ENCODE peak calls at places on chromosomes 16 and 17, in ten cellular contexts. One of them, this sample, is unnamed.

GRCh38 chr16:15032547-15033308 is 23.1 kb downstream of the NTAN1 start:
- DNase-seq in tibial artery: no peak
- DNase-seq in lower leg skin: no peak
- DNase-seq in heart right ventricle: no peak
- DNase-seq in colonic mucosa: no peak
- DNase-seq in A549: no peak
- DNase-seq in GM10248: no peak
- DNase-seq in nephron progenitor cell: no peak
- DNase-seq in hepatocyte: no peak
- DNase-seq in GM20000: no peak
- DNase-seq in this sample: no peak

GRCh38 chr17:59257101-59257500 is 36.8 kb downstream of the GDPD1 start:
- DNase-seq in A549: no peak
- DNase-seq in GM20000: no peak
- DNase-seq in nephron progenitor cell: no peak
- DNase-seq in GM10248: no peak
- DNase-seq in tibial artery: no peak
- DNase-seq in colonic mucosa: no peak
- DNase-seq in hepatocyte: no peak
- DNase-seq in heart right ventricle: no peak
- DNase-seq in lower leg skin: no peak
- DNase-seq in this sample: no peak

GRCh38 chr17:55395803-55396505 is 25.7 kb downstream of the MMD start:
- DNase-seq in GM10248: no peak
- DNase-seq in hepatocyte: no peak
- DNase-seq in tibial artery: no peak
- DNase-seq in lower leg skin: no peak
- DNase-seq in A549: no peak
- DNase-seq in heart right ventricle: no peak
- DNase-seq in colonic mucosa: no peak
- DNase-seq in nephron progenitor cell: no peak
- DNase-seq in GM20000: no peak
- DNase-seq in this sample: no peak

GRCh38 chr17:31293586-31293985 is 3.5 kb downstream of the OMG start:
- DNase-seq in tibial artery: no peak
- DNase-seq in GM20000: no peak
- DNase-seq in lower leg skin: no peak
- DNase-seq in A549: no peak
- DNase-seq in hepatocyte: no peak
- DNase-seq in nephron progenitor cell: no peak
- DNase-seq in GM10248: no peak
- DNase-seq in heart right ventricle: no peak
- DNase-seq in colonic mucosa: no peak
- DNase-seq in this sample: no peak

GRCh38 chr17:74389094-74389753 is 21.9 kb downstream of the GPR142 start:
- DNase-seq in GM20000: no peak
- DNase-seq in nephron progenitor cell: no peak
- DNase-seq in GM10248: no peak
- DNase-seq in lower leg skin: no peak
- DNase-seq in heart right ventricle: no peak
- DNase-seq in tibial artery: no peak
- DNase-seq in colonic mucosa: no peak
- DNase-seq in A549: no peak
- DNase-seq in hepatocyte: no peak
- DNase-seq in this sample: no peak

GRCh38 chr16:22413819-22414218 is 39.4 kb upstream of the CDR2 start:
- DNase-seq in colonic mucosa: no peak
- DNase-seq in heart right ventricle: no peak
- DNase-seq in GM10248: no peak
- DNase-seq in tibial artery: no peak
- DNase-seq in A549: no peak
- DNase-seq in hepatocyte: no peak
- DNase-seq in GM20000: no peak
- DNase-seq in lower leg skin: no peak
- DNase-seq in nephron progenitor cell: no peak
- DNase-seq in this sample: no peak

GRCh38 chr16:21265104-21265825 is 12.8 kb downstream of the CRYM start:
- DNase-seq in tibial artery: no peak
- DNase-seq in GM20000: no peak
- DNase-seq in heart right ventricle: peak; percentile 74
- DNase-seq in GM10248: no peak
- DNase-seq in colonic mucosa: no peak
- DNase-seq in A549: no peak
- DNase-seq in lower leg skin: no peak
- DNase-seq in hepatocyte: no peak
- DNase-seq in nephron progenitor cell: no peak
- DNase-seq in this sample: no peak

GRCh38 chr16:35516551-35516950 is 2057.1 kb downstream of the TP53TG3F start:
- DNase-seq in lower leg skin: no peak
- DNase-seq in GM10248: no peak
- DNase-seq in tibial artery: no peak
- DNase-seq in hepatocyte: no peak
- DNase-seq in colonic mucosa: no peak
- DNase-seq in heart right ventricle: no peak
- DNase-seq in nephron progenitor cell: no peak
- DNase-seq in GM20000: no peak
- DNase-seq in A549: no peak
- DNase-seq in this sample: no peak

GRCh38 chr17:42562845-42563509 is 1.0 kb downstream of the COASY start:
- DNase-seq in hepatocyte: no peak
- DNase-seq in A549: no peak
- DNase-seq in lower leg skin: no peak
- DNase-seq in GM10248: no peak
- DNase-seq in colonic mucosa: no peak
- DNase-seq in nephron progenitor cell: no peak
- DNase-seq in tibial artery: no peak
- DNase-seq in GM20000: no peak
- DNase-seq in heart right ventricle: no peak
- DNase-seq in this sample: no peak

GRCh38 chr17:74740641-74741387 is 3.8 kb downstream of the RAB37 start:
- DNase-seq in GM10248: no peak
- DNase-seq in GM20000: no peak
- DNase-seq in hepatocyte: no peak
- DNase-seq in lower leg skin: no peak
- DNase-seq in nephron progenitor cell: no peak
- DNase-seq in tibial artery: no peak
- DNase-seq in heart right ventricle: no peak
- DNase-seq in colonic mucosa: no peak
- DNase-seq in A549: no peak
- DNase-seq in this sample: no peak

DNA sequence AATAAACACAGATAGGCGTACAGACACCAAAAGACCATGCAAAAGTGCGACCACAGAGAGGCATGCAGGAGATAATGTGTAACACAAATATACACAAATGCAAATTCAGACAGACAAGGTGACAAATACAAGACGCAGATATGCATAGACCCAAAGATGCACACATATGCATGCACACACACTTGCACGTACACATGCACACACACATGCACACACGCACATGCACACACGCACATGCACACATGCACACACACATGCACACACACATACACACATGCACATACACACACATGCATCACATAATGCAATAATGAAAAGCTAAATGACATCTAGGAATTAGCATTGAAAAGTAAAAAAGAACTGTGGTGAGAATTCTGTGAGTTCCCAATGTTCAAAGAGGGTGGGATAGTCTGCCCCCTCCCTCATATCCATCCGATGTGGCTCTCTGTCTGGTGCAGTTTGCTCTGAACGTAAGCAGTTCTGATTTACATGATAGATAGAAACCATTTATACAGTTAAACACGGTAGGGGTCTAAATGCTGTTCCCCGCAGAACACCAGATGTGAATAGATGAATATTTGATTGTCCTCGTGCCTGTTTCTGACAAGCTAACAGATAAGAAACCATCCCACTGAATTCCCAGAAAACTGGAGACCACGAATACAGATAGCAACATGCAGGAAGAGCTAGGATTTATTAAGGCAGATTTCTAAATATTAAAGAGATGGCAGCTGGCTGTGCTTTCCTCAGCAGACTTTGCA is 186.2 kb downstream of the TMEM114 start:
- DNase-seq in nephron progenitor cell: no peak
- DNase-seq in GM10248: no peak
- DNase-seq in hepatocyte: no peak
- DNase-seq in heart right ventricle: no peak
- DNase-seq in tibial artery: no peak
- DNase-seq in colonic mucosa: no peak
- DNase-seq in GM20000: no peak
- DNase-seq in A549: no peak
- DNase-seq in lower leg skin: no peak
- DNase-seq in this sample: no peak
- TF ChIP-seq CTCF in nephron progenitor cell: no peak
- TF ChIP-seq CTCF in GM10248: no peak
- TF ChIP-seq CTCF in hepatocyte: no peak
- TF ChIP-seq CTCF in heart right ventricle: no peak
- TF ChIP-seq CTCF in tibial artery: no peak
- TF ChIP-seq CTCF in colonic mucosa: no peak
- TF ChIP-seq CTCF in GM20000: no peak
- TF ChIP-seq CTCF in A549: no peak
- TF ChIP-seq CTCF in lower leg skin: no peak
- TF ChIP-seq CTCF in this sample: no peak

GRCh38 chr16:10668322-10669045 is 26.2 kb downstream of the TEKT5 start:
- DNase-seq in heart right ventricle: no peak
- DNase-seq in hepatocyte: peak; percentile 27
- DNase-seq in GM10248: peak; percentile 54
- DNase-seq in nephron progenitor cell: peak; percentile 26
- DNase-seq in lower leg skin: no peak
- DNase-seq in GM20000: peak; percentile 56
- DNase-seq in colonic mucosa: no peak
- DNase-seq in tibial artery: no peak
- DNase-seq in A549: peak; percentile 54
- DNase-seq in this sample: no peak
- TF ChIP-seq CTCF in heart right ventricle: peak; percentile 42
- TF ChIP-seq CTCF in hepatocyte: peak; percentile 14
- TF ChIP-seq CTCF in GM10248: peak; percentile 52
- TF ChIP-seq CTCF in nephron progenitor cell: peak; percentile 33
- TF ChIP-seq CTCF in lower leg skin: no peak
- TF ChIP-seq CTCF in GM20000: peak; percentile 64
- TF ChIP-seq CTCF in colonic mucosa: peak; percentile 32
- TF ChIP-seq CTCF in tibial artery: no peak
- TF ChIP-seq CTCF in A549: no peak
- TF ChIP-seq CTCF in this sample: no peak

GRCh38 chr17:1056761-1057160 is 59.8 kb downstream of the TIMM22 start:
- DNase-seq in heart right ventricle: no peak
- DNase-seq in lower leg skin: no peak
- DNase-seq in colonic mucosa: no peak
- DNase-seq in nephron progenitor cell: no peak
- DNase-seq in tibial artery: no peak
- DNase-seq in GM10248: no peak
- DNase-seq in GM20000: no peak
- DNase-seq in A549: no peak
- DNase-seq in hepatocyte: no peak
- DNase-seq in this sample: peak; percentile 59

GRCh38 chr17:1060991-1061390 is 64.1 kb downstream of the TIMM22 start:
- DNase-seq in GM20000: no peak
- DNase-seq in nephron progenitor cell: no peak
- DNase-seq in A549: peak; percentile 78
- DNase-seq in lower leg skin: peak; percentile 57
- DNase-seq in hepatocyte: peak; percentile 58
- DNase-seq in colonic mucosa: peak; percentile 50
- DNase-seq in heart right ventricle: no peak
- DNase-seq in GM10248: no peak
- DNase-seq in tibial artery: peak; percentile 79
- DNase-seq in this sample: no peak

GRCh38 chr17:1059131-1059795 is 62.3 kb downstream of the TIMM22 start:
- DNase-seq in heart right ventricle: no peak
- DNase-seq in lower leg skin: no peak
- DNase-seq in hepatocyte: no peak
- DNase-seq in colonic mucosa: no peak
- DNase-seq in A549: no peak
- DNase-seq in GM20000: no peak
- DNase-seq in nephron progenitor cell: no peak
- DNase-seq in GM10248: no peak
- DNase-seq in tibial artery: no peak
- DNase-seq in this sample: no peak

GRCh38 chr17:1055751-1056645 is 59.1 kb downstream of the TIMM22 start:
- DNase-seq in nephron progenitor cell: peak; percentile 78
- DNase-seq in GM20000: peak; percentile 78
- DNase-seq in GM10248: peak; percentile 75
- DNase-seq in tibial artery: peak; percentile 72
- DNase-seq in lower leg skin: peak; percentile 51
- DNase-seq in heart right ventricle: peak; percentile 75
- DNase-seq in hepatocyte: peak; percentile 81
- DNase-seq in A549: peak; percentile 64
- DNase-seq in colonic mucosa: peak; percentile 56
- DNase-seq in this sample: peak; percentile 64

DNA sequence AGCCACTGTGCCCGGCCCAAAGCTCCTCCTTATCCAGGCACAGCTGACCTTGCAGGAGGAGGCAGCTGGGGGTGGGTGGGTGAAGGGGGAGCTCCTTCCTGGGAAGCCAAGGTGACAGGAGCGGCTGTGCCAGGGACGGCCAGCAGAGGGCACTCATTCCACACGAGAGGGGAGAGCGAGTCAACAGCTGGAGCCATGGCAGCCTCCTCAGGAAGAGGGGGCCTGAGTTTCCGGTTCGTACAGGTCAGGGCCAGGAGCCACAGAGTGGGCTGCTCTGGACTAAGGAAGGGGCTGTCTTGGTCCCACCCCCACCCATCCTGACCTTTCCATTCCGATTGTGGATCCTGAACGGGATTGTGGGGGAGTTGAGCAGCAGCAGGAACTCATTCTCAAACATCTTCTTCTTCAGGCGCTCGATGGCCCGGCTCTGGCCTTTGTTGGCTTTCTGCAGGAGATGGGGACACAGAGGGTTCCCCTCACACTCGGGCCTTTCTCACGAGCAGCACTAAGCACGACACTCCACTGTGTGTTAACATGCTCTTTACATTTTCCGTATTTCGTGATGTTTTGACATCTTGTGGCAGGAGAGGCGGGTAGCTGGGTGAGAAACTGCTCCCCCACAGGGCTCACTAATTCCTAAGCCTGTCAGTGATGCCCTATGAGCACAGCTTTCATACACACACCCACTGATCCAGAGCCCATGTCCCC is 61.6 kb downstream of the TIMM22 start:
- DNase-seq in tibial artery: no peak
- DNase-seq in GM20000: no peak
- DNase-seq in A549: peak; percentile 76
- DNase-seq in colonic mucosa: peak; percentile 78
- DNase-seq in lower leg skin: no peak
- DNase-seq in hepatocyte: peak; percentile 58
- DNase-seq in heart right ventricle: peak; percentile 46
- DNase-seq in nephron progenitor cell: no peak
- DNase-seq in GM10248: peak; percentile 42
- DNase-seq in this sample: no peak
- TF ChIP-seq CTCF in tibial artery: peak; percentile 22
- TF ChIP-seq CTCF in GM20000: peak; percentile 31
- TF ChIP-seq CTCF in A549: peak; percentile 88
- TF ChIP-seq CTCF in colonic mucosa: peak; percentile 68
- TF ChIP-seq CTCF in lower leg skin: no peak
- TF ChIP-seq CTCF in hepatocyte: peak; percentile 41
- TF ChIP-seq CTCF in heart right ventricle: peak; percentile 66
- TF ChIP-seq CTCF in nephron progenitor cell: peak; percentile 24
- TF ChIP-seq CTCF in GM10248: peak; percentile 36
- TF ChIP-seq CTCF in this sample: peak; percentile 8

DNA sequence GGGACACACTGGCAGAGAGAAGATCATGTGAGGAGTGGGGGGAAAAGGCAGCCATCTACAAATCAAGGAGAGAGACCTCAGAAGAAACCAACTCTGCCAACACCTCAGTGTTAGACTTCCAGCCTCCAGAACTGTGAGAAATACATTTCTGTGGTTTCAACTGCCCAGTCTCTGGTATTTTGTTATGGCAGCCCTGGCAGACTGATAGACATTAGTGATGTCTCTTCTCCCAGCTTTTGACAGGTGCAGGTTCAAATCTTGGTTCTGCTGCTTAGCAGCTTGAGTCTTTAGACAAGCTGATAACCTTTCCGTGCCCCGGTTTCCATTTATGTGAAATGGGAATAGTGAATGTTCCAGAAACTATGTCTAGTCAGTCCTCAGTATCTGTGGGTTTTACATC is 199.5 kb downstream of the SNX29 start:
- DNase-seq in nephron progenitor cell: no peak
- DNase-seq in colonic mucosa: no peak
- DNase-seq in hepatocyte: no peak
- DNase-seq in heart right ventricle: no peak
- DNase-seq in tibial artery: no peak
- DNase-seq in GM20000: no peak
- DNase-seq in GM10248: no peak
- DNase-seq in lower leg skin: no peak
- DNase-seq in A549: no peak
- DNase-seq in this sample: no peak
- TF ChIP-seq CTCF in nephron progenitor cell: no peak
- TF ChIP-seq CTCF in colonic mucosa: no peak
- TF ChIP-seq CTCF in hepatocyte: no peak
- TF ChIP-seq CTCF in heart right ventricle: no peak
- TF ChIP-seq CTCF in tibial artery: no peak
- TF ChIP-seq CTCF in GM20000: no peak
- TF ChIP-seq CTCF in GM10248: no peak
- TF ChIP-seq CTCF in lower leg skin: no peak
- TF ChIP-seq CTCF in A549: no peak
- TF ChIP-seq CTCF in this sample: no peak

This sample was measured in prostate gland.